ENCODE peak calls at places on chromosomes 5 and 9, in six cellular contexts. V is neural progenitor cell; N is right atrium auricular region; Q is tibial nerve; P is WERI-Rb-1; B is naive thymus-derived CD4-positive, alpha-beta T cell. F is an unnamed sample.

GRCh38 chr5:177132504-177133118 is 962 bp upstream of the NSD1 start:
- DNase-seq in N (no peak), V (peak), Q (no peak), B (peak), P (no peak), F (peak)

GRCh38 chr5:150155258-150156032 is at the start of gene PDGFRB:
- DNase-seq in V (peak), P (no peak), N (peak), B (peak), Q (peak), F (peak)

GRCh38 chr9:105269593-105269992 is 25.1 kb downstream of the SLC44A1 start:
- DNase-seq in Q (no peak), B (no peak), P (peak), N (no peak), V (no peak), F (no peak)

GRCh38 chr5:113474100-113474700 is 14.1 kb downstream of the MCC start:
- DNase-seq in P (no peak), Q (no peak), V (peak), B (no peak), N (no peak), F (no peak)

GRCh38 chr9:82144803-82145202 is 156.2 kb downstream of the SPATA31D1 start:
- DNase-seq in Q (no peak), N (no peak), P (no peak), B (no peak), V (no peak), F (no peak)

GRCh38 chr9:91664669-91665068 is 241.0 kb upstream of the NFIL3 start:
- DNase-seq in B (no peak), V (no peak), Q (no peak), N (peak), P (no peak), F (no peak)

GRCh38 chr9:34254966-34255825 is 73.9 kb downstream of the KIF24 start:
- DNase-seq in N (no peak), B (no peak), V (no peak), Q (no peak), P (no peak), F (no peak)

GRCh38 chr5:132260714-132261615 is 3.5 kb downstream of the PDLIM4 start:
- DNase-seq in Q (peak), P (peak), B (no peak), N (peak), V (no peak), F (peak)

GRCh38 chr5:155260798-155261197 is 247.2 kb downstream of the KIF4B start:
- DNase-seq in N (no peak), B (no peak), Q (no peak), P (peak), V (peak), F (no peak)

GRCh38 chr9:38761334-38761733 is 41.4 kb upstream of the FAM240B start:
- DNase-seq in B (no peak), P (no peak), Q (no peak), N (no peak), V (peak), F (no peak)

GRCh38 chr9:92342825-92343488 is 17.2 kb downstream of the CENPP start:
- DNase-seq in Q (no peak), N (no peak), V (no peak), B (no peak), P (no peak), F (no peak)

GRCh38 chr9:123323482-123324013 is 32.4 kb upstream of the CRB2 start:
- DNase-seq in V (no peak), N (no peak), B (no peak), Q (no peak), P (no peak), F (no peak)

GRCh38 chr9:123320814-123321213 is 35.2 kb upstream of the CRB2 start:
- DNase-seq in B (no peak), Q (no peak), V (peak), N (no peak), P (no peak), F (no peak)

GRCh38 chr9:123324767-123325183 is 31.2 kb upstream of the CRB2 start:
- DNase-seq in Q (no peak), B (no peak), V (no peak), N (no peak), P (no peak), F (no peak)

GRCh38 chr9:123321874-123322770 is 33.9 kb upstream of the CRB2 start:
- DNase-seq in Q (no peak), P (no peak), B (no peak), V (no peak), N (no peak), F (no peak)

GRCh38 chr9:123322771-123323481 is 33.1 kb upstream of the CRB2 start:
- DNase-seq in P (no peak), Q (no peak), N (no peak), V (no peak), B (peak), F (no peak)
- H3K27ac ChIP-seq in P (no peak), Q (no peak), N (peak), V (no peak), B (peak), F (no peak)

DNA sequence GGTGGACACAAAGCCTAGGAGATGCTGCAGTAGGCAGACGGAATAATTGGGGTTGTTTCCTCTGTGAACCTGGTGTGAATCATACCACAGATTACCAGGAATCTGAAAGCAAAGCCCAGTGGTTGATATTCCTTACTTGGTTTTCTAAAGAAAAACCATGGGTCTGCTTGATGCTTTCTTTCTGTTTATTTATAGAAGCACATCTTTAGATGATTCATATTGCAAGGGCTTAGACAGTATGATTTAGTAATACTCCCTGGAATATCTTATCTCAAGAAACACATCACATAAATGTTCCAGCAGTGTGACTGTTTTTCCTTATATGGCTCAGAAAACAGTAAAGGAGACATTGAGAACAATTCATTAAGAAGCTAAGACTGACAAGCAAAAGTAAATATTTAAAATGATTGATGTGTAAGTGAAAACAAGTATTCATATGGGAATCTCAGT is 623.3 kb downstream of the RAB3C start:
- DNase-seq in P (no peak), V (no peak), N (no peak), Q (no peak), B (no peak), F (no peak)
- H3K27ac ChIP-seq in P (no peak), V (no peak), N (peak), Q (no peak), B (no peak), F (peak)

DNA sequence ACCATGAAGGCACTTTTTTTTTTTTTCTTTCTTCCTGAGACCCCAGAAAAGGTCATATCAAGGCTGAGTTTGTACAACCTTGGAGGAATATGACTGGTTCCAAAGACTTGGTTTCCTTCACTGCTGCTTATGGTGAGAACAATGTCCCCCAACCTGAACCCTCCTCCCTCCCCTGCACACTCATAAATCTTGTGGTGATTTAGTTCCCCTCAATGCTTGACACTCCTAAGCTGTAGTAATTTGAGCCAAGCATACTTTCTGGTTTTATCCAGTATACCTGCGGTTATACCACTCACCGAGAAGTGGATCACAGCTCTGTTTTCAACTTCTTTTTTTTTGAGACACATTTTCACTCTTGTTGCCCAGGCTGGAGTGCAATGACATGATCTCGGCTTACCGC is 149.9 kb upstream of the KLF4 start:
- DNase-seq in V (no peak), Q (no peak), N (no peak), B (no peak), P (peak), F (no peak)
- H3K27ac ChIP-seq in V (no peak), Q (peak), N (peak), B (no peak), P (peak), F (peak)

GRCh38 chr9:97413462-97413861 is 1.6 kb downstream of the TDRD7 start:
- DNase-seq in V (no peak), B (no peak), Q (no peak), P (no peak), N (no peak), F (no peak)

GRCh38 chr9:97415146-97415545 is 3.2 kb downstream of the TDRD7 start:
- DNase-seq in B (no peak), Q (no peak), P (no peak), V (no peak), N (no peak), F (no peak)

GRCh38 chr9:97411789-97412627 is at the start of gene TDRD7:
- DNase-seq in V (peak), Q (peak), P (peak), N (peak), B (peak), F (peak)

GRCh38 chr9:97411440-97411788 is 482 bp upstream of the TDRD7 start:
- DNase-seq in N (no peak), P (no peak), Q (no peak), V (no peak), B (no peak), F (no peak)

GRCh38 chr9:97412628-97413382 is 909 bp downstream of the TDRD7 start:
- DNase-seq in B (no peak), V (no peak), N (no peak), Q (no peak), P (no peak), F (peak)
- H3K27ac ChIP-seq in B (peak), V (no peak), N (peak), Q (peak), P (no peak), F (peak)

GRCh38 chr5:139385061-139385889 is 2.2 kb upstream of the SLC23A1 start:
- DNase-seq in P (peak), N (no peak), Q (no peak), V (no peak), B (peak), F (no peak)

GRCh38 chr5:139386039-139386438 is 2.9 kb upstream of the SLC23A1 start:
- DNase-seq in V (no peak), P (no peak), B (no peak), Q (no peak), N (no peak), F (no peak)

GRCh38 chr5:139383993-139384590 is 995 bp upstream of the SLC23A1 start:
- DNase-seq in N (no peak), P (no peak), V (no peak), Q (no peak), B (no peak), F (no peak)

GRCh38 chr5:139383275-139383992 is at the start of gene SLC23A1:
- DNase-seq in V (no peak), P (no peak), N (no peak), Q (no peak), B (no peak), F (no peak)

GRCh38 chr5:139384591-139385051 is 1.5 kb upstream of the SLC23A1 start:
- DNase-seq in P (no peak), Q (no peak), V (no peak), N (no peak), B (no peak), F (peak)
- H3K27ac ChIP-seq in P (no peak), Q (peak), V (no peak), N (peak), B (peak), F (peak)

GRCh38 chr5:65831276-65831675 is 95.1 kb upstream of the ERBIN start:
- DNase-seq in V (no peak), N (no peak), P (no peak), B (no peak), Q (no peak), F (no peak)
- H3K27ac ChIP-seq in V (peak), N (no peak), P (no peak), B (no peak), Q (no peak), F (no peak)